ENCODE peak calls at places on chromosome 11, in eight cellular contexts. One of them, this sample, is unnamed.

GRCh38 chr11:12187399-12187798 is 77.0 kb downstream of the MICAL2 start:
- DNase-seq in neural progenitor cell: peak
- DNase-seq in fibroblast of villous mesenchyme: no peak
- DNase-seq in osteocyte: no peak
- DNase-seq in WTC11: no peak
- DNase-seq in lower leg skin: no peak
- DNase-seq in RWPE1: no peak
- DNase-seq in astrocyte of the cerebellum: no peak
- DNase-seq in this sample: no peak

GRCh38 chr11:123305601-123306000 is 110.6 kb upstream of the CLMP start:
- DNase-seq in osteocyte: no peak
- DNase-seq in WTC11: no peak
- DNase-seq in RWPE1: no peak
- DNase-seq in lower leg skin: no peak
- DNase-seq in neural progenitor cell: no peak
- DNase-seq in fibroblast of villous mesenchyme: no peak
- DNase-seq in astrocyte of the cerebellum: no peak
- DNase-seq in this sample: no peak

GRCh38 chr11:67119577-67120391 is 721 bp downstream of the KDM2A start:
- DNase-seq in astrocyte of the cerebellum: no peak
- DNase-seq in fibroblast of villous mesenchyme: peak
- DNase-seq in RWPE1: peak
- DNase-seq in osteocyte: no peak
- DNase-seq in neural progenitor cell: peak
- DNase-seq in lower leg skin: peak
- DNase-seq in WTC11: peak
- DNase-seq in this sample: no peak

GRCh38 chr11:57599381-57599780 is 1.9 kb downstream of the SERPING1 start:
- DNase-seq in RWPE1: no peak
- DNase-seq in osteocyte: no peak
- DNase-seq in lower leg skin: no peak
- DNase-seq in neural progenitor cell: no peak
- DNase-seq in astrocyte of the cerebellum: no peak
- DNase-seq in fibroblast of villous mesenchyme: peak
- DNase-seq in WTC11: no peak
- DNase-seq in this sample: no peak

GRCh38 chr11:134616048-134616447 is 204.0 kb upstream of the B3GAT1 start:
- DNase-seq in astrocyte of the cerebellum: no peak
- DNase-seq in RWPE1: no peak
- DNase-seq in lower leg skin: no peak
- DNase-seq in fibroblast of villous mesenchyme: no peak
- DNase-seq in WTC11: no peak
- DNase-seq in neural progenitor cell: no peak
- DNase-seq in osteocyte: peak
- DNase-seq in this sample: no peak

GRCh38 chr11:4025957-4026324 is 68.7 kb upstream of the RRM1 start:
- DNase-seq in lower leg skin: no peak
- DNase-seq in osteocyte: no peak
- DNase-seq in RWPE1: no peak
- DNase-seq in fibroblast of villous mesenchyme: peak
- DNase-seq in WTC11: no peak
- DNase-seq in neural progenitor cell: no peak
- DNase-seq in astrocyte of the cerebellum: peak
- DNase-seq in this sample: no peak

GRCh38 chr11:15695096-15695721 is 580.5 kb downstream of the INSC start:
- DNase-seq in astrocyte of the cerebellum: no peak
- DNase-seq in RWPE1: no peak
- DNase-seq in osteocyte: no peak
- DNase-seq in WTC11: no peak
- DNase-seq in lower leg skin: no peak
- DNase-seq in fibroblast of villous mesenchyme: no peak
- DNase-seq in neural progenitor cell: no peak
- DNase-seq in this sample: no peak

GRCh38 chr11:62786318-62787004 is 741 bp upstream of the TMEM179B start:
- DNase-seq in RWPE1: peak
- DNase-seq in fibroblast of villous mesenchyme: peak
- DNase-seq in WTC11: peak
- DNase-seq in lower leg skin: peak
- DNase-seq in astrocyte of the cerebellum: no peak
- DNase-seq in neural progenitor cell: peak
- DNase-seq in osteocyte: peak
- DNase-seq in this sample: peak

GRCh38 chr11:111525456-111525855 is 10.9 kb downstream of the HOATZ start:
- DNase-seq in fibroblast of villous mesenchyme: no peak
- DNase-seq in osteocyte: no peak
- DNase-seq in neural progenitor cell: no peak
- DNase-seq in RWPE1: no peak
- DNase-seq in WTC11: no peak
- DNase-seq in astrocyte of the cerebellum: no peak
- DNase-seq in lower leg skin: no peak
- DNase-seq in this sample: no peak

GRCh38 chr11:86246293-86246675 is 1.7 kb downstream of the EED start:
- DNase-seq in neural progenitor cell: no peak
- DNase-seq in RWPE1: no peak
- DNase-seq in astrocyte of the cerebellum: no peak
- DNase-seq in WTC11: no peak
- DNase-seq in osteocyte: no peak
- DNase-seq in lower leg skin: no peak
- DNase-seq in fibroblast of villous mesenchyme: peak
- DNase-seq in this sample: no peak
- TF ChIP-seq CTCF in neural progenitor cell: no peak
- TF ChIP-seq CTCF in RWPE1: no peak
- TF ChIP-seq CTCF in astrocyte of the cerebellum: no peak
- TF ChIP-seq CTCF in WTC11: no peak
- TF ChIP-seq CTCF in osteocyte: no peak
- TF ChIP-seq CTCF in lower leg skin: no peak
- TF ChIP-seq CTCF in fibroblast of villous mesenchyme: no peak
- TF ChIP-seq CTCF in this sample: no peak

DNA sequence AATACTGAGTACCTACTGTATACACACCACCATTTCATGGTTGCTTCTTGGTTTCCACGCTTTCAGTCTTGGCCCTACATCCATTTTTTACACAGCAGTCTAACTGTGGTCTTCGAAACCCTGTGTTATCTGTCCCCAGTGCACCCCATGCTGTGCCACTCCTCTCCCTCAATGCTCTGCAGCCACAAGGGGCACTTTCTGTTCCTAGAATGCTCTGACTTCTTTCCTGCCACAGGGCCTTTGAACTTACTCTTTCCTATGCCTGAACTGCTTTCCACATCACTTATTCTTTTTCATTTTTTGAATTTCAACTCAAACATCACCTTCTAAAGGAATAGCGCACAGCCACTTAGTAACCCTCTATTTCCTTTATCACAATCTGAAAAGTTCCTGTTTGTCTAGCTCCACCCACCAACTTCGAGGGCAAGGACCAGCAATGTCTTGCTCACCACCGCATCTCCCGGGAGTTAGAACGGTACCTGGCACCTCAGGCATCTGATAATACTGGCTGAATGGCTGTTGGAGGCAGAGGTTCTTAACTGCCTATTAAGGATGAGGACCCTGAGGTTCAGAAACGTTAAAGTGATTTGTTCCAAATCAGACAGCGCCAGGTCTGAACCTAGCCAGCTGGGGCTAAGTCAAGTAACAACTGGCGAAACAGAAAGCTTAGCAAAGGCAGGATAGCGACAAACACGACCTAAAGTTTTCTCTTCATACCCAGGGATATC is 568 bp downstream of the ALG8 start:
- DNase-seq in neural progenitor cell: peak
- DNase-seq in osteocyte: no peak
- DNase-seq in lower leg skin: no peak
- DNase-seq in WTC11: no peak
- DNase-seq in fibroblast of villous mesenchyme: no peak
- DNase-seq in astrocyte of the cerebellum: no peak
- DNase-seq in RWPE1: peak
- DNase-seq in this sample: no peak
- TF ChIP-seq CTCF in neural progenitor cell: no peak
- TF ChIP-seq CTCF in osteocyte: no peak
- TF ChIP-seq CTCF in lower leg skin: no peak
- TF ChIP-seq CTCF in WTC11: no peak
- TF ChIP-seq CTCF in fibroblast of villous mesenchyme: no peak
- TF ChIP-seq CTCF in astrocyte of the cerebellum: no peak
- TF ChIP-seq CTCF in RWPE1: no peak
- TF ChIP-seq CTCF in this sample: no peak

GRCh38 chr11:126862664-126863247 is 137.8 kb downstream of the KIRREL3 start:
- DNase-seq in WTC11: peak
- DNase-seq in osteocyte: peak
- DNase-seq in fibroblast of villous mesenchyme: no peak
- DNase-seq in astrocyte of the cerebellum: no peak
- DNase-seq in neural progenitor cell: peak
- DNase-seq in lower leg skin: no peak
- DNase-seq in RWPE1: no peak
- DNase-seq in this sample: no peak
- TF ChIP-seq CTCF in WTC11: no peak
- TF ChIP-seq CTCF in osteocyte: no peak
- TF ChIP-seq CTCF in fibroblast of villous mesenchyme: no peak
- TF ChIP-seq CTCF in astrocyte of the cerebellum: no peak
- TF ChIP-seq CTCF in neural progenitor cell: peak
- TF ChIP-seq CTCF in lower leg skin: no peak
- TF ChIP-seq CTCF in RWPE1: no peak
- TF ChIP-seq CTCF in this sample: no peak

GRCh38 chr11:78266451-78266850 is 77.7 kb downstream of the USP35 start:
- DNase-seq in fibroblast of villous mesenchyme: no peak
- DNase-seq in WTC11: no peak
- DNase-seq in RWPE1: no peak
- DNase-seq in osteocyte: no peak
- DNase-seq in neural progenitor cell: no peak
- DNase-seq in lower leg skin: no peak
- DNase-seq in astrocyte of the cerebellum: no peak
- DNase-seq in this sample: no peak
- TF ChIP-seq CTCF in fibroblast of villous mesenchyme: no peak
- TF ChIP-seq CTCF in WTC11: no peak
- TF ChIP-seq CTCF in RWPE1: no peak
- TF ChIP-seq CTCF in osteocyte: no peak
- TF ChIP-seq CTCF in neural progenitor cell: no peak
- TF ChIP-seq CTCF in lower leg skin: no peak
- TF ChIP-seq CTCF in astrocyte of the cerebellum: no peak
- TF ChIP-seq CTCF in this sample: no peak

GRCh38 chr11:19803506-19803998 is 90.9 kb downstream of the NAV2 start:
- DNase-seq in fibroblast of villous mesenchyme: no peak
- DNase-seq in astrocyte of the cerebellum: no peak
- DNase-seq in neural progenitor cell: no peak
- DNase-seq in osteocyte: no peak
- DNase-seq in RWPE1: no peak
- DNase-seq in lower leg skin: no peak
- DNase-seq in WTC11: no peak
- DNase-seq in this sample: peak

GRCh38 chr11:19795082-19795481 is 82.4 kb downstream of the NAV2 start:
- DNase-seq in neural progenitor cell: no peak
- DNase-seq in astrocyte of the cerebellum: no peak
- DNase-seq in WTC11: no peak
- DNase-seq in osteocyte: no peak
- DNase-seq in RWPE1: no peak
- DNase-seq in lower leg skin: no peak
- DNase-seq in fibroblast of villous mesenchyme: no peak
- DNase-seq in this sample: no peak

GRCh38 chr11:19802773-19803293 is 90.2 kb downstream of the NAV2 start:
- DNase-seq in osteocyte: no peak
- DNase-seq in WTC11: no peak
- DNase-seq in RWPE1: no peak
- DNase-seq in astrocyte of the cerebellum: no peak
- DNase-seq in neural progenitor cell: no peak
- DNase-seq in lower leg skin: no peak
- DNase-seq in fibroblast of villous mesenchyme: no peak
- DNase-seq in this sample: no peak

GRCh38 chr11:19800714-19801519 is 88.3 kb downstream of the NAV2 start:
- DNase-seq in osteocyte: no peak
- DNase-seq in lower leg skin: no peak
- DNase-seq in WTC11: peak
- DNase-seq in neural progenitor cell: no peak
- DNase-seq in RWPE1: no peak
- DNase-seq in fibroblast of villous mesenchyme: peak
- DNase-seq in astrocyte of the cerebellum: no peak
- DNase-seq in this sample: no peak

DNA sequence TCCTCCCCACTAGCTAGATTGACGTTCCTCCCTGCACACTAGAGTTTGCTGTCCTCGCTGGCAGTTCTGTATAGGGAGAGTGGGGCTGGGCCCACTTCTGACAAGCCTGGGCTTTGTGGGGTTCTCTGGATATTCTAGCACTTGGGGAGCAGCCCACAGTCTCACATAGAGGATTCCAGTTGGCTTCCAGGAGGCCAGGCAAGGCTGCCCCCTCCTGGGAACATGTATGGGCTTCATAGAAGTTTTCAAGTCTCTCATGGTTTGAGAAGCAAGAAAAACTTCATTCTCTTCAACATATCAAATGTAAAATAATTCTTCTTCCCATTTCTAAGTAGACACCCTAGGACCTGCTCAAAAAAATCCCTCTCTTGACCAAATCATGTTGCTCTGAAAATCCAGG is 87.5 kb downstream of the NAV2 start:
- DNase-seq in lower leg skin: no peak
- DNase-seq in osteocyte: no peak
- DNase-seq in fibroblast of villous mesenchyme: peak
- DNase-seq in neural progenitor cell: no peak
- DNase-seq in WTC11: peak
- DNase-seq in RWPE1: no peak
- DNase-seq in astrocyte of the cerebellum: no peak
- DNase-seq in this sample: no peak
- TF ChIP-seq CTCF in lower leg skin: no peak
- TF ChIP-seq CTCF in osteocyte: peak
- TF ChIP-seq CTCF in fibroblast of villous mesenchyme: peak
- TF ChIP-seq CTCF in neural progenitor cell: peak
- TF ChIP-seq CTCF in WTC11: no peak
- TF ChIP-seq CTCF in RWPE1: no peak
- TF ChIP-seq CTCF in astrocyte of the cerebellum: peak
- TF ChIP-seq CTCF in this sample: no peak

DNA sequence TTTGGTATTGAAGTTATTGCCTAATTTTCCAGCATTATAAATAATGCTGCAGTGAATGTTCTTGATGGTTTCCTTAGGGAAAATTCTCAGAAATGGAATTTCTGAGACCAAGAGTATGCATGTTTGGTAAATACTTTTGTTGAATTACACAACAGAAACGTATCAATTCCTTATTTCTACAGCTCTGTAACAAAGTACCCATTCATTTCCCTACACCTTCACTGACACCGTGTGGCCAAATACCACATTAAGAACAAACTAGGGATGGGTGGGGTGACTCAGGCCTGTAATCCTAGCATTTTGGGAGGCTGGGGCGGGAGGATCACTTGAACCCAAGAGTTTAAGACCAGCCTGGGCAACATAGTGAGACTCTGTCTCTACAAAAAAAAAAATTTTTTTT is 21.8 kb downstream of the MCAM start:
- DNase-seq in WTC11: no peak
- DNase-seq in lower leg skin: no peak
- DNase-seq in astrocyte of the cerebellum: no peak
- DNase-seq in osteocyte: no peak
- DNase-seq in fibroblast of villous mesenchyme: peak
- DNase-seq in RWPE1: no peak
- DNase-seq in neural progenitor cell: no peak
- DNase-seq in this sample: no peak
- TF ChIP-seq CTCF in WTC11: no peak
- TF ChIP-seq CTCF in lower leg skin: no peak
- TF ChIP-seq CTCF in astrocyte of the cerebellum: no peak
- TF ChIP-seq CTCF in osteocyte: no peak
- TF ChIP-seq CTCF in fibroblast of villous mesenchyme: peak
- TF ChIP-seq CTCF in RWPE1: no peak
- TF ChIP-seq CTCF in neural progenitor cell: peak
- TF ChIP-seq CTCF in this sample: no peak